ENCODE peak calls at places on chromosomes 3 and 15, in nine cellular contexts. One of them, this sample, is unnamed.

GRCh38 chr15:89767411-89767915 is 8.7 kb upstream of the MESP2 start:
- DNase-seq in cardiac fibroblast: no peak
- DNase-seq in cardiac muscle cell: no peak
- DNase-seq in H54: no peak
- DNase-seq in ovary: no peak
- DNase-seq in effector memory CD4-positive, alpha-beta T cell: no peak
- DNase-seq in CD4-positive, alpha-beta T cell: no peak
- DNase-seq in stimulated activated CD4-positive, alpha-beta T cell treated with anti-CD3 and anti-CD28 coated beads, Interleukin-4, amount 100 ng/mL, for 1 hour: no peak
- DNase-seq in brain microvascular endothelial cell: no peak
- DNase-seq in this sample: no peak

GRCh38 chr15:63440265-63440648 is 58.6 kb upstream of the CA12 start:
- DNase-seq in H54: no peak
- DNase-seq in ovary: no peak
- DNase-seq in brain microvascular endothelial cell: no peak
- DNase-seq in cardiac muscle cell: no peak
- DNase-seq in stimulated activated CD4-positive, alpha-beta T cell treated with anti-CD3 and anti-CD28 coated beads, Interleukin-4, amount 100 ng/mL, for 1 hour: no peak
- DNase-seq in effector memory CD4-positive, alpha-beta T cell: no peak
- DNase-seq in cardiac fibroblast: no peak
- DNase-seq in CD4-positive, alpha-beta T cell: no peak
- DNase-seq in this sample: no peak

GRCh38 chr15:59268199-59268979 is 61.7 kb downstream of the LDHAL6B start:
- DNase-seq in cardiac fibroblast: peak; percentile 46
- DNase-seq in effector memory CD4-positive, alpha-beta T cell: no peak
- DNase-seq in CD4-positive, alpha-beta T cell: no peak
- DNase-seq in cardiac muscle cell: no peak
- DNase-seq in brain microvascular endothelial cell: no peak
- DNase-seq in H54: peak; percentile 15
- DNase-seq in ovary: no peak
- DNase-seq in stimulated activated CD4-positive, alpha-beta T cell treated with anti-CD3 and anti-CD28 coated beads, Interleukin-4, amount 100 ng/mL, for 1 hour: no peak
- DNase-seq in this sample: no peak

GRCh38 chr15:63640146-63640545 is 43.0 kb downstream of the FBXL22 start:
- DNase-seq in brain microvascular endothelial cell: no peak
- DNase-seq in CD4-positive, alpha-beta T cell: no peak
- DNase-seq in ovary: no peak
- DNase-seq in H54: no peak
- DNase-seq in cardiac muscle cell: no peak
- DNase-seq in stimulated activated CD4-positive, alpha-beta T cell treated with anti-CD3 and anti-CD28 coated beads, Interleukin-4, amount 100 ng/mL, for 1 hour: no peak
- DNase-seq in effector memory CD4-positive, alpha-beta T cell: no peak
- DNase-seq in cardiac fibroblast: no peak
- DNase-seq in this sample: no peak

GRCh38 chr3:197600796-197601565 is 45.2 kb upstream of the BDH1 start:
- DNase-seq in cardiac fibroblast: peak; percentile 64
- DNase-seq in brain microvascular endothelial cell: peak; percentile 31
- DNase-seq in cardiac muscle cell: no peak
- DNase-seq in ovary: peak; percentile 23
- DNase-seq in stimulated activated CD4-positive, alpha-beta T cell treated with anti-CD3 and anti-CD28 coated beads, Interleukin-4, amount 100 ng/mL, for 1 hour: no peak
- DNase-seq in H54: peak; percentile 41
- DNase-seq in CD4-positive, alpha-beta T cell: no peak
- DNase-seq in effector memory CD4-positive, alpha-beta T cell: no peak
- DNase-seq in this sample: no peak

GRCh38 chr3:46979958-46980497 is 562 bp downstream of the NBEAL2 start:
- DNase-seq in brain microvascular endothelial cell: no peak
- DNase-seq in stimulated activated CD4-positive, alpha-beta T cell treated with anti-CD3 and anti-CD28 coated beads, Interleukin-4, amount 100 ng/mL, for 1 hour: no peak
- DNase-seq in cardiac fibroblast: no peak
- DNase-seq in ovary: peak; percentile 48
- DNase-seq in effector memory CD4-positive, alpha-beta T cell: no peak
- DNase-seq in H54: no peak
- DNase-seq in CD4-positive, alpha-beta T cell: no peak
- DNase-seq in cardiac muscle cell: peak; percentile 47
- DNase-seq in this sample: no peak

GRCh38 chr3:120855665-120856437 is 52.2 kb upstream of the STXBP5L start:
- DNase-seq in brain microvascular endothelial cell: peak; percentile 2
- DNase-seq in CD4-positive, alpha-beta T cell: no peak
- DNase-seq in ovary: peak; percentile 91
- DNase-seq in H54: peak; percentile 25
- DNase-seq in effector memory CD4-positive, alpha-beta T cell: no peak
- DNase-seq in cardiac muscle cell: no peak
- DNase-seq in stimulated activated CD4-positive, alpha-beta T cell treated with anti-CD3 and anti-CD28 coated beads, Interleukin-4, amount 100 ng/mL, for 1 hour: no peak
- DNase-seq in cardiac fibroblast: peak; percentile 81
- DNase-seq in this sample: no peak

GRCh38 chr15:37098468-37099320 is 1.7 kb downstream of the MEIS2 start:
- DNase-seq in CD4-positive, alpha-beta T cell: no peak
- DNase-seq in ovary: peak; percentile 55
- DNase-seq in H54: peak; percentile 15
- DNase-seq in stimulated activated CD4-positive, alpha-beta T cell treated with anti-CD3 and anti-CD28 coated beads, Interleukin-4, amount 100 ng/mL, for 1 hour: no peak
- DNase-seq in cardiac fibroblast: peak; percentile 51
- DNase-seq in brain microvascular endothelial cell: no peak
- DNase-seq in effector memory CD4-positive, alpha-beta T cell: no peak
- DNase-seq in cardiac muscle cell: no peak
- DNase-seq in this sample: no peak

GRCh38 chr3:17820704-17821103 is 78.3 kb upstream of the TBC1D5 start:
- DNase-seq in effector memory CD4-positive, alpha-beta T cell: no peak
- DNase-seq in stimulated activated CD4-positive, alpha-beta T cell treated with anti-CD3 and anti-CD28 coated beads, Interleukin-4, amount 100 ng/mL, for 1 hour: no peak
- DNase-seq in cardiac fibroblast: peak; percentile 23
- DNase-seq in ovary: no peak
- DNase-seq in cardiac muscle cell: no peak
- DNase-seq in H54: no peak
- DNase-seq in CD4-positive, alpha-beta T cell: no peak
- DNase-seq in brain microvascular endothelial cell: no peak
- DNase-seq in this sample: no peak

GRCh38 chr3:126287536-126288181 is 69.5 kb downstream of the KLF15 start:
- DNase-seq in cardiac muscle cell: peak; percentile 85
- DNase-seq in H54: no peak
- DNase-seq in cardiac fibroblast: peak; percentile 57
- DNase-seq in stimulated activated CD4-positive, alpha-beta T cell treated with anti-CD3 and anti-CD28 coated beads, Interleukin-4, amount 100 ng/mL, for 1 hour: no peak
- DNase-seq in CD4-positive, alpha-beta T cell: no peak
- DNase-seq in ovary: peak; percentile 76
- DNase-seq in brain microvascular endothelial cell: peak; percentile 34
- DNase-seq in effector memory CD4-positive, alpha-beta T cell: no peak
- DNase-seq in this sample: no peak

GRCh38 chr3:102129774-102130608 is 280.7 kb downstream of the NFKBIZ start:
- DNase-seq in cardiac fibroblast: peak; percentile 90
- DNase-seq in brain microvascular endothelial cell: peak; percentile 68
- DNase-seq in cardiac muscle cell: no peak
- DNase-seq in stimulated activated CD4-positive, alpha-beta T cell treated with anti-CD3 and anti-CD28 coated beads, Interleukin-4, amount 100 ng/mL, for 1 hour: no peak
- DNase-seq in H54: peak; percentile 31
- DNase-seq in effector memory CD4-positive, alpha-beta T cell: no peak
- DNase-seq in CD4-positive, alpha-beta T cell: no peak
- DNase-seq in ovary: peak; percentile 23
- DNase-seq in this sample: no peak

GRCh38 chr3:45064512-45065372 is 38.6 kb downstream of the CLEC3B start:
- DNase-seq in cardiac muscle cell: no peak
- DNase-seq in stimulated activated CD4-positive, alpha-beta T cell treated with anti-CD3 and anti-CD28 coated beads, Interleukin-4, amount 100 ng/mL, for 1 hour: peak; percentile 43
- DNase-seq in ovary: no peak
- DNase-seq in effector memory CD4-positive, alpha-beta T cell: no peak
- DNase-seq in H54: no peak
- DNase-seq in cardiac fibroblast: peak; percentile 84
- DNase-seq in CD4-positive, alpha-beta T cell: no peak
- DNase-seq in brain microvascular endothelial cell: peak; percentile 74
- DNase-seq in this sample: no peak

GRCh38 chr15:25790003-25790660 is 73.0 kb downstream of the ATP10A start:
- DNase-seq in H54: no peak
- DNase-seq in stimulated activated CD4-positive, alpha-beta T cell treated with anti-CD3 and anti-CD28 coated beads, Interleukin-4, amount 100 ng/mL, for 1 hour: peak; percentile 16
- DNase-seq in cardiac muscle cell: no peak
- DNase-seq in effector memory CD4-positive, alpha-beta T cell: no peak
- DNase-seq in cardiac fibroblast: peak; percentile 94
- DNase-seq in brain microvascular endothelial cell: peak; percentile 62
- DNase-seq in ovary: peak; percentile 60
- DNase-seq in CD4-positive, alpha-beta T cell: no peak
- DNase-seq in this sample: no peak

GRCh38 chr15:86526938-86527735 is 447.5 kb downstream of the AGBL1 start:
- DNase-seq in ovary: no peak
- DNase-seq in effector memory CD4-positive, alpha-beta T cell: no peak
- DNase-seq in cardiac muscle cell: no peak
- DNase-seq in stimulated activated CD4-positive, alpha-beta T cell treated with anti-CD3 and anti-CD28 coated beads, Interleukin-4, amount 100 ng/mL, for 1 hour: no peak
- DNase-seq in cardiac fibroblast: no peak
- DNase-seq in CD4-positive, alpha-beta T cell: no peak
- DNase-seq in brain microvascular endothelial cell: no peak
- DNase-seq in H54: no peak
- DNase-seq in this sample: no peak

GRCh38 chr3:47108546-47108945 is 55.4 kb downstream of the SETD2 start:
- DNase-seq in effector memory CD4-positive, alpha-beta T cell: no peak
- DNase-seq in CD4-positive, alpha-beta T cell: no peak
- DNase-seq in brain microvascular endothelial cell: no peak
- DNase-seq in cardiac fibroblast: peak; percentile 18
- DNase-seq in ovary: no peak
- DNase-seq in cardiac muscle cell: no peak
- DNase-seq in H54: no peak
- DNase-seq in stimulated activated CD4-positive, alpha-beta T cell treated with anti-CD3 and anti-CD28 coated beads, Interleukin-4, amount 100 ng/mL, for 1 hour: no peak
- DNase-seq in this sample: no peak

This sample was measured in T-helper 17 cell.